ENCODE peak calls at places on chromosomes 5 and 9, in four cellular contexts. X is HepG2, O is A549, Q is HCT116. G is an unnamed sample.
A peak's percentile ranks its signal among the peaks of the same experiment; 100 is the strongest.

GRCh38 chr9:131676431-131676972 is 63.4 kb downstream of the RAPGEF1 start:
- DNase-seq in X (no peak), O (no peak), Q (no peak), G (no peak)

GRCh38 chr5:133531634-133532033 is 80.7 kb downstream of the FSTL4 start:
- DNase-seq in X (no peak), O (no peak), Q (no peak), G (no peak)

GRCh38 chr5:172910828-172911627 is 48.2 kb upstream of the RPL26L1 start:
- DNase-seq in X (peak; percentile 27), O (peak; percentile 67), Q (peak; percentile 21), G (peak; percentile 36)

GRCh38 chr5:42321800-42322199 is 101.4 kb upstream of the GHR start:
- DNase-seq in X (no peak), O (no peak), Q (no peak), G (peak; percentile 54)

GRCh38 chr9:124381073-124381945 is 33.9 kb downstream of the PSMB7 start:
- DNase-seq in X (no peak), O (no peak), Q (no peak), G (no peak)

GRCh38 chr5:167982-168660 is 23.2 kb upstream of the LRRC14B start:
- DNase-seq in X (no peak), O (no peak), Q (no peak), G (no peak)

GRCh38 chr5:141835928-141836667 is 42.1 kb downstream of the PCDH1 start:
- DNase-seq in X (no peak), O (no peak), Q (no peak), G (peak; percentile 68)

GRCh38 chr5:1239514-1240251 is 14.5 kb downstream of the SLC6A18 start:
- DNase-seq in X (no peak), O (no peak), Q (no peak), G (no peak)

GRCh38 chr5:44833249-44833648 is 24.5 kb downstream of the MRPS30 start:
- DNase-seq in X (no peak), O (no peak), Q (no peak), G (no peak)

GRCh38 chr5:92838253-92838652 is 742.8 kb downstream of the NR2F1-AS1 start:
- DNase-seq in X (peak; percentile 37), O (peak; percentile 15), Q (peak; percentile 13), G (peak; percentile 66)

GRCh38 chr5:124468671-124469411 is 277.6 kb downstream of the ZNF608 start:
- DNase-seq in X (no peak), O (no peak), Q (no peak), G (peak; percentile 68)

GRCh38 chr9:91994422-91994821 is 44.4 kb upstream of the ROR2 start:
- DNase-seq in X (peak; percentile 81), O (no peak), Q (no peak), G (no peak)

GRCh38 chr9:88826181-88826580 is 165.1 kb upstream of the S1PR3 start:
- DNase-seq in X (no peak), O (no peak), Q (no peak), G (no peak)

GRCh38 chr9:71719585-71719984 is 48.7 kb downstream of the CEMIP2 start:
- DNase-seq in X (no peak), O (no peak), Q (no peak), G (no peak)

GRCh38 chr9:93949073-93949693 is 6.0 kb downstream of the BARX1 start:
- DNase-seq in X (no peak), O (no peak), Q (no peak), G (peak; percentile 64)

GRCh38 chr5:80141147-80141671 is 106.1 kb downstream of the THBS4 start:
- DNase-seq in X (no peak), O (no peak), Q (no peak), G (peak; percentile 82)

GRCh38 chr5:115456539-115456938 is 88.0 kb downstream of the FEM1C start:
- DNase-seq in X (no peak), O (no peak), Q (no peak), G (no peak)

GRCh38 chr5:178213748-178214151 is 9.4 kb downstream of the HNRNPAB start:
- DNase-seq in X (no peak), O (no peak), Q (no peak), G (no peak)

GRCh38 chr5:10045376-10045775 is 204.3 kb downstream of the ATPSCKMT start:
- DNase-seq in X (no peak), O (no peak), Q (no peak), G (no peak)

GRCh38 chr9:93076792-93077128 is 18.3 kb downstream of the SUSD3 start:
- DNase-seq in X (no peak), O (no peak), Q (no peak), G (no peak)

GRCh38 chr9:134698587-134699342 is 57.2 kb downstream of the COL5A1 start:
- DNase-seq in X (peak; percentile 50), O (peak; percentile 81), Q (peak; percentile 39), G (peak; percentile 90)

GRCh38 chr5:37831821-37832524 is 7.9 kb downstream of the GDNF start:
- DNase-seq in X (peak; percentile 38), O (no peak), Q (no peak), G (no peak)

GRCh38 chr9:83070257-83070656 is 7.3 kb upstream of the RASEF start:
- DNase-seq in X (no peak), O (no peak), Q (no peak), G (no peak)

GRCh38 chr9:94729199-94729598 is 2.7 kb downstream of the AOPEP start:
- DNase-seq in X (no peak), O (no peak), Q (no peak), G (peak; percentile 17)

GRCh38 chr5:59193616-59194319 is 610.9 kb downstream of the RAB3C start:
- DNase-seq in X (no peak), O (peak; percentile 83), Q (no peak), G (no peak)

GRCh38 chr9:101498323-101498722 is 35.3 kb upstream of the RNF20 start:
- DNase-seq in X (no peak), O (no peak), Q (no peak), G (no peak)

GRCh38 chr5:137205237-137205636 is 293.9 kb downstream of the SPOCK1 start:
- DNase-seq in X (no peak), O (no peak), Q (no peak), G (no peak)

GRCh38 chr9:77544491-77545000 is 103.6 kb downstream of the GNA14 start:
- DNase-seq in X (no peak), O (no peak), Q (no peak), G (no peak)

GRCh38 chr9:134373269-134373668 is 47.0 kb downstream of the RXRA start:
- DNase-seq in X (no peak), O (no peak), Q (no peak), G (no peak)

GRCh38 chr9:136281421-136282271 is 22.2 kb downstream of the CCDC187 start:
- DNase-seq in X (no peak), O (no peak), Q (no peak), G (no peak)

GRCh38 chr9:90065001-90065400 is 460.2 kb downstream of the GADD45G start:
- DNase-seq in X (no peak), O (no peak), Q (no peak), G (no peak)

GRCh38 chr5:178207917-178208280 is 3.6 kb downstream of the HNRNPAB start:
- DNase-seq in X (no peak), O (no peak), Q (no peak), G (no peak)

GRCh38 chr9:83707518-83707767 is 315 bp downstream of the UBQLN1 start:
- DNase-seq in X (no peak), O (peak; percentile 79), Q (no peak), G (no peak)

GRCh38 chr5:6525910-6526309 is 77.3 kb downstream of the UBE2QL1 start:
- DNase-seq in X (peak; percentile 21), O (peak; percentile 40), Q (peak; percentile 13), G (peak; percentile 67)
- TF ChIP-seq CTCF in X (peak; percentile 63), O (peak; percentile 37), Q (peak; percentile 18), G (peak; percentile 82)

GRCh38 chr5:170181902-170182301 is 50.9 kb upstream of the C5orf58 start:
- DNase-seq in X (no peak), O (no peak), Q (no peak), G (no peak)
- H3K4me1 ChIP-seq in X (peaks cover 11% of the 10 kb centered on the region), O (no peaks in the 10 kb centered on the region), Q (no peaks in the 10 kb centered on the region), G (no peaks in the 10 kb centered on the region)

GRCh38 chr5:131163315-131164119 is 1.5 kb downstream of the HINT1 start:
- DNase-seq in X (peak; percentile 75), O (no peak), Q (no peak), G (no peak)

GRCh38 chr5:131164161-131164930 is 710 bp downstream of the HINT1 start:
- DNase-seq in X (peak; percentile 46), O (peak; percentile 71), Q (no peak), G (peak; percentile 75)

GRCh38 chr5:131169810-131170539 is 769 bp upstream of the LYRM7 start:
- DNase-seq in X (no peak), O (no peak), Q (no peak), G (no peak)

GRCh38 chr5:131167615-131168014 is 2.6 kb upstream of the HINT1 start:
- DNase-seq in X (no peak), O (no peak), Q (no peak), G (no peak)

GRCh38 chr5:131164931-131165727 is at the start of gene HINT1:
- DNase-seq in X (peak; percentile 82), O (peak; percentile 96), Q (peak; percentile 79), G (peak; percentile 93)
- TF ChIP-seq REST in X (no peak), O (no peak), Q (no peak), G (no peak)

GRCh38 chr5:6831678-6832077 is 118.4 kb downstream of the TENT4A start:
- DNase-seq in X (no peak), O (no peak), Q (no peak), G (no peak)
- TF ChIP-seq CTCF in X (peak; percentile 28), O (no peak), Q (no peak), G (no peak)

GRCh38 chr9:105193560-105193959 is 50.9 kb upstream of the SLC44A1 start:
- DNase-seq in X (no peak), O (no peak), Q (no peak), G (no peak)
- H3K4me1 ChIP-seq in X (peaks cover 45% of the 10 kb centered on the region), O (peaks cover 30% of the 10 kb centered on the region), Q (no peaks in the 10 kb centered on the region), G (no peaks in the 10 kb centered on the region)

GRCh38 chr9:2013688-2014087 is 1.5 kb upstream of the SMARCA2 start:
- DNase-seq in X (no peak), O (no peak), Q (no peak), G (no peak)

GRCh38 chr9:2015581-2016410 is 649 bp downstream of the SMARCA2 start:
- DNase-seq in X (peak; percentile 13), O (peak; percentile 30), Q (no peak), G (peak; percentile 77)

GRCh38 chr9:2016411-2017208 is 1.5 kb downstream of the SMARCA2 start:
- DNase-seq in X (peak; percentile 45), O (peak; percentile 82), Q (no peak), G (peak; percentile 70)

GRCh38 chr9:2014148-2014547 is 999 bp upstream of the SMARCA2 start:
- DNase-seq in X (no peak), O (no peak), Q (no peak), G (no peak)

GRCh38 chr9:2014696-2015580 is at the start of gene SMARCA2:
- DNase-seq in X (peak; percentile 87), O (peak; percentile 86), Q (peak; percentile 84), G (peak; percentile 92)
- TF ChIP-seq REST in X (no peak), O (no peak), Q (no peak), G (no peak)

DNA sequence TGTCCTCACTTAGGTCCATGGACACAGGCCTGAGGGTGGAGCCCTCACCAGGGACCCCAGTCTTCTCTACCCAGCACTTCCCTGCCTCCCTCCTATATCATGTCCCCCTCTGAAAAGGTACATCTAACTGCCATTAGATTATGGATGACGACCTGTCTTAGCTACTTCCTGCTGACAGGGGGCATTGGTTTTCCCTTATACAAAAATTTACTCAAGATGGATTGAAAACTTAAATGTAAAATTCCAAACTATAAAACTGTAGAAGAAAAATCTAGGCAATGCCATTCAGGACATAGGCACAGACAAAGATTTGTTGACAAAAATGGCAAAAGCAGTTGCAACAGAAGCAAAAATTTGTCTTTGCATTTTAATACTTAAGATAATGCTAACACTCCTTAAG is 623.2 kb upstream of the FAM174A start:
- DNase-seq in X (no peak), O (no peak), Q (no peak), G (peak; percentile 35)
- TF ChIP-seq CTCF in X (no peak), O (no peak), Q (no peak), G (peak; percentile 33)

G was measured in GM23338.